ENCODE peak calls at places on chromosomes 6 and 20, in nine cellular contexts. Y is heart left ventricle, L is IMR-90, J is uterus, Z is K562, S is bronchial epithelial cell, I is lung, C is hepatocyte, T is OCI-LY7. Q is an unnamed sample.

GRCh38 chr20:10463622-10464021 is 28.5 kb downstream of the SLX4IP start:
- DNase-seq in Y (no peak), L (no peak), J (no peak), Z (no peak), S (peak; percentile 74), I (no peak), C (no peak), T (no peak), Q (no peak)

GRCh38 chr6:134805163-134805562 is 144.7 kb downstream of the ALDH8A1 start:
- DNase-seq in Y (no peak), L (no peak), J (no peak), Z (no peak), S (no peak), I (no peak), C (peak; percentile 37), T (no peak), Q (no peak)

GRCh38 chr6:132391391-132392291 is 9.6 kb downstream of the MOXD1 start:
- DNase-seq in Y (peak; percentile 51), L (peak; percentile 96), J (peak; percentile 39), Z (no peak), S (peak; percentile 50), I (peak; percentile 38), C (peak; percentile 7), T (no peak), Q (peak; percentile 75)

GRCh38 chr6:4922488-4923037 is 81.3 kb downstream of the RPP40 start:
- DNase-seq in Y (no peak), L (no peak), J (no peak), Z (no peak), S (no peak), I (no peak), C (no peak), T (no peak), Q (no peak)

GRCh38 chr6:33911488-33911887 is 107.7 kb upstream of the MLN start:
- DNase-seq in Y (no peak), L (no peak), J (no peak), Z (no peak), S (no peak), I (no peak), C (no peak), T (no peak), Q (no peak)

GRCh38 chr20:40154514-40154913 is 534.5 kb downstream of the MAFB start:
- DNase-seq in Y (no peak), L (no peak), J (no peak), Z (no peak), S (no peak), I (no peak), C (no peak), T (no peak), Q (no peak)

GRCh38 chr20:34397096-34397495 is 34.0 kb downstream of the ITCH start:
- DNase-seq in Y (no peak), L (peak; percentile 24), J (no peak), Z (no peak), S (no peak), I (no peak), C (no peak), T (no peak), Q (no peak)

GRCh38 chr6:43798688-43799444 is 28.9 kb downstream of the VEGFA start:
- DNase-seq in Y (peak; percentile 87), L (peak; percentile 85), J (no peak), Z (peak; percentile 87), S (peak; percentile 78), I (peak; percentile 90), C (peak; percentile 95), T (no peak), Q (peak; percentile 44)

GRCh38 chr20:13868331-13868730 is 83.5 kb downstream of the NDUFAF5 start:
- DNase-seq in Y (no peak), L (peak; percentile 18), J (peak; percentile 56), Z (no peak), S (peak; percentile 40), I (no peak), C (no peak), T (no peak), Q (peak; percentile 67)

GRCh38 chr20:7601431-7601830 is 338.8 kb downstream of the HAO1 start:
- DNase-seq in Y (no peak), L (no peak), J (no peak), Z (no peak), S (peak; percentile 78), I (no peak), C (no peak), T (no peak), Q (no peak)

GRCh38 chr20:37958856-37959255 is 55.9 kb downstream of the VSTM2L start:
- DNase-seq in Y (no peak), L (no peak), J (no peak), Z (no peak), S (no peak), I (no peak), C (no peak), T (no peak), Q (no peak)

GRCh38 chr6:36757206-36757605 is 59.6 kb downstream of the RAB44 start:
- DNase-seq in Y (no peak), L (no peak), J (no peak), Z (no peak), S (no peak), I (no peak), C (no peak), T (peak; percentile 90), Q (no peak)

GRCh38 chr6:100454571-100455229 is 10.0 kb downstream of the SIM1 start:
- DNase-seq in Y (no peak), L (no peak), J (no peak), Z (no peak), S (no peak), I (no peak), C (no peak), T (no peak), Q (no peak)

GRCh38 chr6:111843347-111844147 is 29.7 kb downstream of the FYN start:
- DNase-seq in Y (no peak), L (no peak), J (no peak), Z (peak; percentile 79), S (no peak), I (no peak), C (no peak), T (no peak), Q (no peak)

GRCh38 chr20:58583141-58583540 is 67.9 kb upstream of the APCDD1L start:
- DNase-seq in Y (no peak), L (peak; percentile 49), J (no peak), Z (no peak), S (peak; percentile 7), I (no peak), C (no peak), T (no peak), Q (no peak)

GRCh38 chr20:59135093-59135492 is 28.5 kb upstream of the ZNF831 start:
- DNase-seq in Y (no peak), L (no peak), J (no peak), Z (no peak), S (peak; percentile 60), I (no peak), C (no peak), T (no peak), Q (no peak)

GRCh38 chr6:12151433-12151820 is 138.7 kb upstream of the EDN1 start:
- DNase-seq in Y (no peak), L (no peak), J (no peak), Z (no peak), S (no peak), I (no peak), C (no peak), T (no peak), Q (no peak)

GRCh38 chr6:1554241-1554880 is 55.4 kb upstream of the FOXC1 start:
- DNase-seq in Y (no peak), L (no peak), J (no peak), Z (no peak), S (no peak), I (no peak), C (no peak), T (no peak), Q (no peak)

GRCh38 chr20:22578221-22579118 is 5.9 kb downstream of the FOXA2 start:
- DNase-seq in Y (no peak), L (no peak), J (no peak), Z (no peak), S (no peak), I (peak; percentile 54), C (peak; percentile 54), T (no peak), Q (no peak)

GRCh38 chr6:99241905-99242534 is 107.5 kb downstream of the FAXC start:
- DNase-seq in Y (no peak), L (peak; percentile 40), J (no peak), Z (peak; percentile 13), S (peak; percentile 51), I (no peak), C (peak; percentile 51), T (peak; percentile 7), Q (no peak)
- TF ChIP-seq CTCF in Y (peak; percentile 22), L (peak; percentile 42), J (no peak), Z (peak; percentile 56), S (peak; percentile 70), I (no peak), C (peak; percentile 59), T (peak; percentile 63), Q (peak; percentile 47)

DNA sequence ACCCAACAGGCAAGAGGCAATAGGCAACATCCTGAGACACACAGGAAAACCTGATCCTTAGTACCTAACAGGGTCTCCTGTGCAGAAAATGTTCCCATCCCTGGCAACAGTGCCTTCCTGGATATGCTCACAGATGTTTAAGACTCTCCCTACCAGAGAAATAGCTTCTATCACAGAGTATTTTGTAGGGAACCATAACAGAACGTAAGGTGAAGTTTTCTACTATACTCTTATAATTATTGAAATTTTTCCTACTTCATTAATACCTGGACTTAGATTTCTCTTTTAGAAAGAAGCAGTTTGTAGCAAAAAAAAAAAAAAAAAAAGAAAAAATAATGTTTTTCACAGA is 33.5 kb upstream of the LGSN start:
- DNase-seq in Y (no peak), L (no peak), J (no peak), Z (no peak), S (no peak), I (no peak), C (no peak), T (no peak), Q (no peak)
- H3K4me3 ChIP-seq in Y (no peak overlapping the region), L (no peak overlapping the region), J (no peak overlapping the region), Z (no peak overlapping the region), S (no peak overlapping the region), I (no peak overlapping the region), C (no peak overlapping the region), T (peak overlapping the region; percentile 48), Q (no peak overlapping the region)

DNA sequence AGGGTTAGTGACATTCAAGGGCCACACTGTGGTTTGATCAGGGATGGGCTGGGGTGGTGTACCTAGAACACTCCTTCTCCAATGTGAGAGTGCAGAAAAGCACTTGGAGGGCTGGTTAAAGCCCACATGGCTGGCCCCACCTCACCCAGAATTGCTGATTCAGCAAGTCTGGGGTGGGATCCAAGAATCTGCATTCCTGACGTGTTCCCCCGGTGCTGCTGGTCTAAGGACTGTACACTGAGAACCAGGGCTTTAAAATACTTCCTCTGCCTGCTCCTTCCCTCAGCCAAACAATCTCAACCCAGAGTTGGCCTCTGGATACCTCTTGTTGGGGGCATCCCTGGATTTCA is 13.4 kb upstream of the OCSTAMP start:
- DNase-seq in Y (no peak), L (no peak), J (no peak), Z (no peak), S (no peak), I (no peak), C (no peak), T (no peak), Q (no peak)
- H3K36me3 ChIP-seq in Y (no peaks in the 10 kb centered on the region), L (no peaks in the 10 kb centered on the region), J (no peaks in the 10 kb centered on the region), Z (no peaks in the 10 kb centered on the region), S (no peaks in the 10 kb centered on the region), I (no peaks in the 10 kb centered on the region), C (no peaks in the 10 kb centered on the region), T (no peaks in the 10 kb centered on the region), Q (no peaks in the 10 kb centered on the region)

DNA sequence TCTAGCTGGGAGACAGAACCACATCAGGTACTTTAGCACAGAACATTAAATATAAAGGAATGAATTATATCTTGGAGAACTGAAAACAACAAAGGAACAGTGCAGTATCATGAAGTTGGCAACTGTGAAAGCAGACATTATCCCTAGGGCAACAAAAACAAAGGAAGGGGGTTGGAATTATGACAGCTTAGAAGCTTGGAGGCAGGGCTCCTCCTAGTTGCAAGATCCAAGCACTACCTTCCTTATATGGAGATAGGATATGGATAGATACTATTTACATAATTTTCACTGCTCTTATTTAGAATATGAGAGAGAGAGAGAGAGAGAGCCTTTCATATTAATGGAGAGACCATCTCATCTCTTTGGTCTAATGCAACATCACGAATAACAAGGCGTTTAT is 27.0 kb downstream of the TMEM14A start:
- DNase-seq in Y (no peak), L (no peak), J (no peak), Z (no peak), S (peak; percentile 51), I (no peak), C (no peak), T (no peak), Q (no peak)
- TF ChIP-seq CTCF in Y (no peak), L (no peak), J (no peak), Z (peak; percentile 48), S (no peak), I (no peak), C (no peak), T (peak; percentile 12), Q (no peak)

Q was measured in BJ.